ENCODE peak calls at places on chromosomes 5 and 9, in six cellular contexts. One of them, this sample, is unnamed.

GRCh38 chr5:41682641-41683040 is 172.2 kb upstream of the PLCXD3 start:
- DNase-seq in HepG2: no peak
- DNase-seq in transverse colon: no peak
- DNase-seq in A549: no peak
- DNase-seq in stomach: no peak
- DNase-seq in sigmoid colon: no peak
- DNase-seq in this sample: no peak

GRCh38 chr5:103021310-103021709 is 98.6 kb downstream of the GIN1 start:
- DNase-seq in stomach: no peak
- DNase-seq in HepG2: no peak
- DNase-seq in sigmoid colon: no peak
- DNase-seq in transverse colon: no peak
- DNase-seq in A549: no peak
- DNase-seq in this sample: no peak

GRCh38 chr9:99340281-99340680 is 118.2 kb downstream of the SEC61B start:
- DNase-seq in stomach: no peak
- DNase-seq in A549: no peak
- DNase-seq in HepG2: no peak
- DNase-seq in sigmoid colon: no peak
- DNase-seq in transverse colon: no peak
- DNase-seq in this sample: no peak

GRCh38 chr9:35728041-35728971 is 3.7 kb downstream of the TLN1 start:
- DNase-seq in sigmoid colon: peak
- DNase-seq in HepG2: peak
- DNase-seq in stomach: peak
- DNase-seq in A549: peak
- DNase-seq in transverse colon: peak
- DNase-seq in this sample: peak

GRCh38 chr5:149434162-149435014 is 55.3 kb upstream of the IL17B start:
- DNase-seq in stomach: peak
- DNase-seq in sigmoid colon: peak
- DNase-seq in A549: peak
- DNase-seq in HepG2: no peak
- DNase-seq in transverse colon: peak
- DNase-seq in this sample: peak

GRCh38 chr5:134510970-134511795 is 14.3 kb upstream of the JADE2 start:
- DNase-seq in HepG2: peak
- DNase-seq in sigmoid colon: no peak
- DNase-seq in A549: peak
- DNase-seq in transverse colon: no peak
- DNase-seq in stomach: no peak
- DNase-seq in this sample: no peak

GRCh38 chr9:121399883-121400607 is 30.0 kb upstream of the STOM start:
- DNase-seq in transverse colon: no peak
- DNase-seq in HepG2: peak
- DNase-seq in sigmoid colon: no peak
- DNase-seq in A549: peak
- DNase-seq in stomach: no peak
- DNase-seq in this sample: no peak

GRCh38 chr5:154198611-154199230 is 8.2 kb downstream of the GALNT10 start:
- DNase-seq in stomach: no peak
- DNase-seq in HepG2: peak
- DNase-seq in sigmoid colon: no peak
- DNase-seq in A549: peak
- DNase-seq in transverse colon: no peak
- DNase-seq in this sample: no peak

GRCh38 chr9:71990466-71990865 is 69.9 kb downstream of the C9orf57 start:
- DNase-seq in sigmoid colon: no peak
- DNase-seq in stomach: no peak
- DNase-seq in transverse colon: no peak
- DNase-seq in A549: no peak
- DNase-seq in HepG2: no peak
- DNase-seq in this sample: no peak

GRCh38 chr5:151620463-151620844 is 29.3 kb upstream of the FAT2 start:
- DNase-seq in HepG2: no peak
- DNase-seq in sigmoid colon: no peak
- DNase-seq in transverse colon: no peak
- DNase-seq in stomach: no peak
- DNase-seq in A549: no peak
- DNase-seq in this sample: no peak

GRCh38 chr5:123180676-123181393 is 91.8 kb downstream of the PRDM6 start:
- DNase-seq in stomach: no peak
- DNase-seq in HepG2: no peak
- DNase-seq in transverse colon: no peak
- DNase-seq in sigmoid colon: no peak
- DNase-seq in A549: no peak
- DNase-seq in this sample: no peak

GRCh38 chr9:131585375-131585774 is 40.1 kb downstream of the PRRT1B start:
- DNase-seq in A549: no peak
- DNase-seq in stomach: no peak
- DNase-seq in transverse colon: peak
- DNase-seq in HepG2: no peak
- DNase-seq in sigmoid colon: no peak
- DNase-seq in this sample: peak

GRCh38 chr5:56817306-56817986 is 2.1 kb downstream of the MAP3K1 start:
- DNase-seq in sigmoid colon: no peak
- DNase-seq in HepG2: no peak
- DNase-seq in stomach: no peak
- DNase-seq in A549: no peak
- DNase-seq in transverse colon: no peak
- DNase-seq in this sample: no peak

GRCh38 chr5:140337880-140338279 is 8.5 kb downstream of the HBEGF start:
- DNase-seq in transverse colon: no peak
- DNase-seq in HepG2: no peak
- DNase-seq in stomach: no peak
- DNase-seq in sigmoid colon: no peak
- DNase-seq in A549: no peak
- DNase-seq in this sample: no peak

GRCh38 chr5:62256161-62257017 is 49.6 kb upstream of the KIF2A start:
- DNase-seq in A549: no peak
- DNase-seq in sigmoid colon: no peak
- DNase-seq in transverse colon: no peak
- DNase-seq in stomach: no peak
- DNase-seq in HepG2: no peak
- DNase-seq in this sample: no peak

GRCh38 chr9:37309136-37309535 is 113.4 kb upstream of the GRHPR start:
- DNase-seq in transverse colon: peak
- DNase-seq in HepG2: peak
- DNase-seq in A549: peak
- DNase-seq in stomach: no peak
- DNase-seq in sigmoid colon: no peak
- DNase-seq in this sample: no peak

GRCh38 chr9:37476930-37477329 is 8.8 kb upstream of the POLR1E start:
- DNase-seq in A549: no peak
- DNase-seq in HepG2: no peak
- DNase-seq in transverse colon: no peak
- DNase-seq in stomach: no peak
- DNase-seq in sigmoid colon: no peak
- DNase-seq in this sample: no peak

GRCh38 chr5:14655146-14655741 is 9.3 kb upstream of the OTULIN start:
- DNase-seq in sigmoid colon: no peak
- DNase-seq in stomach: no peak
- DNase-seq in transverse colon: no peak
- DNase-seq in A549: no peak
- DNase-seq in HepG2: no peak
- DNase-seq in this sample: no peak

GRCh38 chr5:38069360-38069759 is 189.0 kb upstream of the EGFLAM start:
- DNase-seq in A549: no peak
- DNase-seq in sigmoid colon: no peak
- DNase-seq in transverse colon: no peak
- DNase-seq in HepG2: peak
- DNase-seq in stomach: no peak
- DNase-seq in this sample: peak

GRCh38 chr5:74950836-74951515 is 84.8 kb upstream of the FAM169A start:
- DNase-seq in transverse colon: no peak
- DNase-seq in A549: no peak
- DNase-seq in sigmoid colon: no peak
- DNase-seq in stomach: no peak
- DNase-seq in HepG2: no peak
- DNase-seq in this sample: no peak

GRCh38 chr9:209143-209758 is 5.4 kb upstream of the DOCK8 start:
- DNase-seq in stomach: no peak
- DNase-seq in A549: no peak
- DNase-seq in sigmoid colon: no peak
- DNase-seq in HepG2: no peak
- DNase-seq in transverse colon: no peak
- DNase-seq in this sample: no peak

GRCh38 chr9:98584059-98584458 is 124.7 kb downstream of the GABBR2 start:
- DNase-seq in sigmoid colon: no peak
- DNase-seq in A549: no peak
- DNase-seq in stomach: no peak
- DNase-seq in HepG2: no peak
- DNase-seq in transverse colon: no peak
- DNase-seq in this sample: no peak

GRCh38 chr9:4417578-4418325 is 72.5 kb upstream of the SLC1A1 start:
- DNase-seq in stomach: no peak
- DNase-seq in HepG2: no peak
- DNase-seq in A549: no peak
- DNase-seq in sigmoid colon: no peak
- DNase-seq in transverse colon: no peak
- DNase-seq in this sample: no peak

GRCh38 chr9:6922124-6922676 is 164.4 kb downstream of the KDM4C start:
- DNase-seq in A549: no peak
- DNase-seq in sigmoid colon: no peak
- DNase-seq in stomach: no peak
- DNase-seq in transverse colon: no peak
- DNase-seq in HepG2: no peak
- DNase-seq in this sample: no peak

GRCh38 chr9:93205045-93205768 is 21.3 kb downstream of the WNK2 start:
- DNase-seq in transverse colon: no peak
- DNase-seq in HepG2: peak
- DNase-seq in stomach: peak
- DNase-seq in sigmoid colon: peak
- DNase-seq in A549: no peak
- DNase-seq in this sample: peak

GRCh38 chr5:139640432-139641115 is 7.6 kb upstream of the CXXC5 start:
- DNase-seq in stomach: peak
- DNase-seq in transverse colon: no peak
- DNase-seq in sigmoid colon: peak
- DNase-seq in HepG2: no peak
- DNase-seq in A549: no peak
- DNase-seq in this sample: no peak

GRCh38 chr9:32886021-32886420 is 102.7 kb downstream of the TMEM215 start:
- DNase-seq in stomach: no peak
- DNase-seq in transverse colon: no peak
- DNase-seq in A549: no peak
- DNase-seq in sigmoid colon: no peak
- DNase-seq in HepG2: no peak
- DNase-seq in this sample: no peak

GRCh38 chr9:32879335-32879734 is 96.0 kb downstream of the TMEM215 start:
- DNase-seq in transverse colon: no peak
- DNase-seq in sigmoid colon: no peak
- DNase-seq in stomach: no peak
- DNase-seq in HepG2: no peak
- DNase-seq in A549: no peak
- DNase-seq in this sample: no peak

GRCh38 chr9:32882616-32883015 is 99.3 kb downstream of the TMEM215 start:
- DNase-seq in sigmoid colon: no peak
- DNase-seq in A549: no peak
- DNase-seq in transverse colon: no peak
- DNase-seq in stomach: no peak
- DNase-seq in HepG2: no peak
- DNase-seq in this sample: no peak

GRCh38 chr9:32881948-32882347 is 98.6 kb downstream of the TMEM215 start:
- DNase-seq in HepG2: no peak
- DNase-seq in stomach: no peak
- DNase-seq in A549: no peak
- DNase-seq in sigmoid colon: no peak
- DNase-seq in transverse colon: no peak
- DNase-seq in this sample: no peak

GRCh38 chr9:32884482-32884881 is 101.1 kb downstream of the TMEM215 start:
- DNase-seq in A549: no peak
- DNase-seq in sigmoid colon: no peak
- DNase-seq in HepG2: no peak
- DNase-seq in stomach: no peak
- DNase-seq in transverse colon: no peak
- DNase-seq in this sample: no peak
- TF ChIP-seq EP300 in A549: no peak
- TF ChIP-seq EP300 in sigmoid colon: no peak
- TF ChIP-seq EP300 in HepG2: no peak
- TF ChIP-seq EP300 in stomach: no peak
- TF ChIP-seq EP300 in transverse colon: no peak
- TF ChIP-seq EP300 in this sample: no peak

GRCh38 chr5:179678238-179679013 is 2.4 kb downstream of the CBY3 start:
- DNase-seq in HepG2: peak
- DNase-seq in transverse colon: peak
- DNase-seq in sigmoid colon: peak
- DNase-seq in A549: peak
- DNase-seq in stomach: peak
- DNase-seq in this sample: peak
- TF ChIP-seq EP300 in HepG2: no peak
- TF ChIP-seq EP300 in transverse colon: no peak
- TF ChIP-seq EP300 in sigmoid colon: no peak
- TF ChIP-seq EP300 in A549: no peak
- TF ChIP-seq EP300 in stomach: no peak
- TF ChIP-seq EP300 in this sample: no peak

GRCh38 chr9:129641751-129642585 is at the start of gene ASB6:
- DNase-seq in transverse colon: peak
- DNase-seq in HepG2: peak
- DNase-seq in sigmoid colon: peak
- DNase-seq in A549: peak
- DNase-seq in stomach: peak
- DNase-seq in this sample: peak
- TF ChIP-seq EP300 in transverse colon: no peak
- TF ChIP-seq EP300 in HepG2: no peak
- TF ChIP-seq EP300 in sigmoid colon: no peak
- TF ChIP-seq EP300 in A549: no peak
- TF ChIP-seq EP300 in stomach: peak
- TF ChIP-seq EP300 in this sample: no peak

DNA sequence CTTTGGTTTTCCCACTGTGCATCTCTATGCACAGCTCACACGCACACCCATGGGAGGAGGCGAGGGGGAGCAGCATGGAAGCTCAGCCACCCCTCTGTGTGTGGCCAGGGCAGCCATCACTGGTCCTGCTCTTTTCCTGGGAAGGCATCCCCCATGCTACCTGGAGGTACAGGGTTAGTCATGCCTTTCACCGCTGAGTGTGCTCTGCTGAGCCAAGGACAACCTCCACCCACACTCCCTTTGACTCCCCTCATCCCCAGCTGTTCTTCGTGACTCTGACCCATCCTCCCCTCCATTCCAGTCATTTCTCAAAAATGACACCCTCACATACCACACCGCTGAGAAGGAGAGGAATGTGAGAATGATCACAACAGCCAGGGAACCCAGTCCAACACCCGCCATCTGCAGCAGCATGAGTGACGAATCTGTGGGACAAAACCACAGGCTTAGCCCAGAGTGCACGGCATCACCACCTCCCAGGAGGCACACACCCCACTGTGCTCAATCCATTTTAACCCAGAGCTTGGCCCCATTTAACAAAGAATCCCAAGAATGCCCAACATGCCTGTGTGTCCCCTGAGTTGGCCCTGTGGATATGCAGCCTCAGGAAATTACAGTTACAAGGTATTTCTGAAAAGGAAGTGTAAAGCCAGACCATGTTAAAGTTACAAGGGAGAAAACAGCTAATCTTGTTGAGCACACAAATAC is 133.4 kb downstream of the SUSD1 start:
- DNase-seq in HepG2: peak
- DNase-seq in sigmoid colon: peak
- DNase-seq in stomach: no peak
- DNase-seq in transverse colon: no peak
- DNase-seq in A549: peak
- DNase-seq in this sample: no peak
- TF ChIP-seq EP300 in HepG2: no peak
- TF ChIP-seq EP300 in sigmoid colon: peak
- TF ChIP-seq EP300 in stomach: no peak
- TF ChIP-seq EP300 in transverse colon: no peak
- TF ChIP-seq EP300 in A549: peak
- TF ChIP-seq EP300 in this sample: no peak

This sample was measured in ovary.